ENCODE peak calls at places on chromosomes 2 and 18, in six cellular contexts. One of them, this sample, is unnamed. For H3K4me1, the result is how much of the 10 kb centered on the place peaks cover.

GRCh38 chr2:179677148-179677688 is 184.2 kb downstream of the ZNF385B start:
- DNase-seq in PC-3: peak
- DNase-seq in neural progenitor cell: no peak
- DNase-seq in GM12878: no peak
- DNase-seq in GM23248: peak
- DNase-seq in mammary epithelial cell: no peak
- DNase-seq in this sample: no peak

GRCh38 chr2:148812306-148812705 is 62.7 kb upstream of the KIF5C start:
- DNase-seq in neural progenitor cell: no peak
- DNase-seq in GM23248: peak
- DNase-seq in mammary epithelial cell: peak
- DNase-seq in GM12878: no peak
- DNase-seq in PC-3: peak
- DNase-seq in this sample: no peak

GRCh38 chr2:147108553-147108952 is 736.3 kb upstream of the ACVR2A start:
- DNase-seq in GM12878: no peak
- DNase-seq in neural progenitor cell: no peak
- DNase-seq in PC-3: peak
- DNase-seq in mammary epithelial cell: no peak
- DNase-seq in GM23248: peak
- DNase-seq in this sample: no peak

GRCh38 chr2:216216951-216217903 is 108.1 kb downstream of the XRCC5 start:
- DNase-seq in GM23248: peak
- DNase-seq in PC-3: peak
- DNase-seq in GM12878: no peak
- DNase-seq in neural progenitor cell: no peak
- DNase-seq in mammary epithelial cell: peak
- DNase-seq in this sample: no peak

GRCh38 chr2:109335586-109336266 is 206.7 kb downstream of the SH3RF3 start:
- DNase-seq in GM23248: peak
- DNase-seq in PC-3: peak
- DNase-seq in mammary epithelial cell: peak
- DNase-seq in neural progenitor cell: no peak
- DNase-seq in GM12878: no peak
- DNase-seq in this sample: peak

GRCh38 chr2:205768341-205768740 is 86.0 kb downstream of the NRP2 start:
- DNase-seq in PC-3: no peak
- DNase-seq in neural progenitor cell: no peak
- DNase-seq in GM23248: no peak
- DNase-seq in GM12878: no peak
- DNase-seq in mammary epithelial cell: no peak
- DNase-seq in this sample: no peak

GRCh38 chr2:216017365-216017764 is 4.0 kb upstream of the MREG start:
- DNase-seq in mammary epithelial cell: peak
- DNase-seq in GM23248: peak
- DNase-seq in neural progenitor cell: no peak
- DNase-seq in GM12878: peak
- DNase-seq in PC-3: peak
- DNase-seq in this sample: peak

GRCh38 chr2:99635710-99636431 is 146.1 kb upstream of the REV1 start:
- DNase-seq in PC-3: no peak
- DNase-seq in GM12878: no peak
- DNase-seq in mammary epithelial cell: no peak
- DNase-seq in GM23248: peak
- DNase-seq in neural progenitor cell: no peak
- DNase-seq in this sample: no peak

GRCh38 chr2:121790276-121790956 is 35.0 kb downstream of the TSN start:
- DNase-seq in PC-3: peak
- DNase-seq in neural progenitor cell: no peak
- DNase-seq in GM23248: peak
- DNase-seq in GM12878: no peak
- DNase-seq in mammary epithelial cell: peak
- DNase-seq in this sample: no peak

GRCh38 chr2:104473568-104473967 is 380.3 kb upstream of the POU3F3 start:
- DNase-seq in PC-3: no peak
- DNase-seq in mammary epithelial cell: no peak
- DNase-seq in GM12878: no peak
- DNase-seq in neural progenitor cell: peak
- DNase-seq in GM23248: no peak
- DNase-seq in this sample: no peak

GRCh38 chr2:133286326-133286922 is 281.8 kb downstream of the NCKAP5 start:
- DNase-seq in GM23248: peak
- DNase-seq in GM12878: no peak
- DNase-seq in mammary epithelial cell: peak
- DNase-seq in PC-3: peak
- DNase-seq in neural progenitor cell: no peak
- DNase-seq in this sample: no peak

GRCh38 chr2:57947398-57947797 is 99.2 kb upstream of the VRK2 start:
- DNase-seq in PC-3: peak
- DNase-seq in GM23248: peak
- DNase-seq in neural progenitor cell: no peak
- DNase-seq in mammary epithelial cell: no peak
- DNase-seq in GM12878: no peak
- DNase-seq in this sample: no peak

GRCh38 chr2:17869128-17869527 is 9.3 kb upstream of the KCNS3 start:
- DNase-seq in neural progenitor cell: no peak
- DNase-seq in GM12878: no peak
- DNase-seq in GM23248: peak
- DNase-seq in mammary epithelial cell: peak
- DNase-seq in PC-3: peak
- DNase-seq in this sample: no peak

GRCh38 chr2:10211822-10212438 is 89.4 kb downstream of the RRM2 start:
- DNase-seq in PC-3: no peak
- DNase-seq in GM12878: no peak
- DNase-seq in GM23248: no peak
- DNase-seq in mammary epithelial cell: no peak
- DNase-seq in neural progenitor cell: no peak
- DNase-seq in this sample: no peak

GRCh38 chr2:241215421-241215820 is 26.9 kb downstream of the ANO7 start:
- DNase-seq in PC-3: no peak
- DNase-seq in GM12878: no peak
- DNase-seq in neural progenitor cell: no peak
- DNase-seq in GM23248: no peak
- DNase-seq in mammary epithelial cell: no peak
- DNase-seq in this sample: no peak

GRCh38 chr18:48300463-48300961 is 108.7 kb downstream of the ZBTB7C start:
- DNase-seq in neural progenitor cell: peak
- DNase-seq in GM23248: no peak
- DNase-seq in GM12878: no peak
- DNase-seq in PC-3: peak
- DNase-seq in mammary epithelial cell: peak
- DNase-seq in this sample: peak

GRCh38 chr2:79083846-79084376 is 3.9 kb downstream of the REG1B start:
- DNase-seq in GM23248: no peak
- DNase-seq in PC-3: no peak
- DNase-seq in mammary epithelial cell: no peak
- DNase-seq in GM12878: no peak
- DNase-seq in neural progenitor cell: no peak
- DNase-seq in this sample: no peak

GRCh38 chr2:203427061-203427460 is 98.9 kb downstream of the ABI2 start:
- DNase-seq in GM23248: peak
- DNase-seq in mammary epithelial cell: no peak
- DNase-seq in GM12878: no peak
- DNase-seq in neural progenitor cell: no peak
- DNase-seq in PC-3: peak
- DNase-seq in this sample: no peak

GRCh38 chr18:23688528-23688927 is 725 bp upstream of the LAMA3 start:
- DNase-seq in mammary epithelial cell: no peak
- DNase-seq in neural progenitor cell: no peak
- DNase-seq in GM12878: no peak
- DNase-seq in PC-3: no peak
- DNase-seq in GM23248: no peak
- DNase-seq in this sample: no peak

GRCh38 chr18:23689616-23690504 is 607 bp downstream of the LAMA3 start:
- DNase-seq in PC-3: peak
- DNase-seq in GM23248: no peak
- DNase-seq in GM12878: no peak
- DNase-seq in neural progenitor cell: peak
- DNase-seq in mammary epithelial cell: peak
- DNase-seq in this sample: no peak

GRCh38 chr18:23689031-23689615 is at the start of gene LAMA3:
- DNase-seq in GM12878: no peak
- DNase-seq in GM23248: peak
- DNase-seq in neural progenitor cell: peak
- DNase-seq in mammary epithelial cell: peak
- DNase-seq in PC-3: peak
- DNase-seq in this sample: no peak

GRCh38 chr18:23693849-23694248 is 4.6 kb downstream of the LAMA3 start:
- DNase-seq in PC-3: peak
- DNase-seq in GM12878: no peak
- DNase-seq in mammary epithelial cell: no peak
- DNase-seq in neural progenitor cell: no peak
- DNase-seq in GM23248: no peak
- DNase-seq in this sample: no peak

GRCh38 chr18:23690505-23691068 is 1.3 kb downstream of the LAMA3 start:
- DNase-seq in GM12878: no peak
- DNase-seq in neural progenitor cell: peak
- DNase-seq in mammary epithelial cell: no peak
- DNase-seq in PC-3: peak
- DNase-seq in GM23248: no peak
- DNase-seq in this sample: no peak
- TF ChIP-seq EZH2 in GM12878: no peak
- TF ChIP-seq EZH2 in neural progenitor cell: no peak
- TF ChIP-seq EZH2 in mammary epithelial cell: no peak
- TF ChIP-seq EZH2 in PC-3: no peak
- TF ChIP-seq EZH2 in GM23248: no peak
- TF ChIP-seq EZH2 in this sample: no peak

DNA sequence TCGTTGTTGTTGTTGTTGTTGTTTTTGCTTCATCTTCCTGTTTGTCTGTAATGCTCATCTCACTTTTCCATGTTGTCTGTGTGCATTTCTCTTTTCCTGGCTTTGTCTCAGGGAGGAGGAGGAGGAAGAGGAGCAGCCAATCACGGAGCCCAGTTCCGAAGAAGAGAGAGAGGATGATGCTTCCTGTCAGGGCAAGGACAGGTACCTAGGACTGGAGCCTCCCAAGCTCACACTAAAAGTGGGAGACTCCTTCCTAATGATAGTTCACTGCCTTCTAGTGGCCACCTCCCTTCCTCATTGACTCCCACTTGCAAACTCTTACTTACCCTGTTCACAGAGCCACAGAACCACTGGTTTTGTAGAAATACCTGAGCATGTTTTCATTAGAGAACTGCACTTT is 179.6 kb downstream of the TPGS2 start:
- DNase-seq in mammary epithelial cell: no peak
- DNase-seq in neural progenitor cell: no peak
- DNase-seq in PC-3: no peak
- DNase-seq in GM23248: no peak
- DNase-seq in GM12878: no peak
- DNase-seq in this sample: no peak
- H3K9ac ChIP-seq in mammary epithelial cell: no peak
- H3K9ac ChIP-seq in neural progenitor cell: no peak
- H3K9ac ChIP-seq in PC-3: no peak
- H3K9ac ChIP-seq in GM23248: no peak
- H3K9ac ChIP-seq in GM12878: no peak
- H3K9ac ChIP-seq in this sample: no peak

DNA sequence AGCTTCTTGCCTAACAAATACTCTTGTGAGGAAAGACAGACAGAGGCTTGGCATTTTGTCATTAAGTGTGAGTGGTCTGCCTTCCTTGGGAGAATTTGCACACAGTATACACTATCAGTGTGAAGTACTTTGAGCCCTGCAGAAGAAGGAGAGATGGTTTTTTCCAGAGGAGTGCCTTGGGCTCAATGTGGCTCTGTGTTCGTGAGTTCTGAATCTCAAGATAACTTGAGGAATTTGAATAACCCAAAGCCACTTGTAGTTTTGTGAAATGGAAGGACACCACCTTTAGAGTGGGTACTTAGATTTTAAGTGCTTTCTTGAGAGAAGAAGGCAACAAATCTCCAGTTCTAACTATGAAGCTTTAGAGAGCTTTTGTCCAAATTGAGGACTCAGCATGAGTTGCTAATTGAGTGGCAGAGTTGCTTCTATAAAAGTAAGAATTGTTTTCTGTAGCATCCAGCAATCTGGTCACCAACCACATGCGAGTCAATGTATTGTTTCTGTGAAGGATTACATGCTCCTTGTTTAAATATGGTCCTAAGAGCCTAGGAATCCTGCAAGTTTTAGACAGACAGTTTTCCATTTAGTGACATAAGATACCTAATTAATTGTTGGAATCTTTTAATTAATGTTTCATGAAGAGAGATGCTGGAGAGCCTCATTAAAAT is 68.3 kb downstream of the BABAM2 start:
- DNase-seq in GM12878: no peak
- DNase-seq in mammary epithelial cell: peak
- DNase-seq in PC-3: peak
- DNase-seq in GM23248: peak
- DNase-seq in neural progenitor cell: peak
- DNase-seq in this sample: no peak
- H3K4me1 ChIP-seq in GM12878: under half
- H3K4me1 ChIP-seq in mammary epithelial cell: half or more
- H3K4me1 ChIP-seq in PC-3: half or more
- H3K4me1 ChIP-seq in GM23248: half or more
- H3K4me1 ChIP-seq in neural progenitor cell: under half
- H3K4me1 ChIP-seq in this sample: half or more

GRCh38 chr18:7117390-7118355 is at the start of gene LAMA1:
- DNase-seq in PC-3: no peak
- DNase-seq in neural progenitor cell: peak
- DNase-seq in mammary epithelial cell: no peak
- DNase-seq in GM23248: peak
- DNase-seq in GM12878: no peak
- DNase-seq in this sample: no peak
- TF ChIP-seq EZH2 in PC-3: peak
- TF ChIP-seq EZH2 in neural progenitor cell: peak
- TF ChIP-seq EZH2 in mammary epithelial cell: no peak
- TF ChIP-seq EZH2 in GM23248: no peak
- TF ChIP-seq EZH2 in GM12878: no peak
- TF ChIP-seq EZH2 in this sample: no peak

GRCh38 chr2:39141346-39142011 is 20.6 kb upstream of the SOS1 start:
- DNase-seq in GM12878: no peak
- DNase-seq in PC-3: peak
- DNase-seq in GM23248: peak
- DNase-seq in mammary epithelial cell: no peak
- DNase-seq in neural progenitor cell: peak
- DNase-seq in this sample: no peak
- H3K9ac ChIP-seq in GM12878: no peak
- H3K9ac ChIP-seq in PC-3: no peak
- H3K9ac ChIP-seq in GM23248: no peak
- H3K9ac ChIP-seq in mammary epithelial cell: no peak
- H3K9ac ChIP-seq in neural progenitor cell: no peak
- H3K9ac ChIP-seq in this sample: no peak

GRCh38 chr2:160354677-160355076 is 138.9 kb downstream of the RBMS1 start:
- DNase-seq in PC-3: no peak
- DNase-seq in neural progenitor cell: no peak
- DNase-seq in GM23248: no peak
- DNase-seq in mammary epithelial cell: no peak
- DNase-seq in GM12878: no peak
- DNase-seq in this sample: no peak
- H3K4me1 ChIP-seq in PC-3: half or more
- H3K4me1 ChIP-seq in neural progenitor cell: under half
- H3K4me1 ChIP-seq in GM23248: half or more
- H3K4me1 ChIP-seq in mammary epithelial cell: under half
- H3K4me1 ChIP-seq in GM12878: under half
- H3K4me1 ChIP-seq in this sample: under half

GRCh38 chr18:50193796-50194622 is 938 bp downstream of the MYO5B start:
- DNase-seq in neural progenitor cell: peak
- DNase-seq in GM12878: no peak
- DNase-seq in PC-3: peak
- DNase-seq in mammary epithelial cell: no peak
- DNase-seq in GM23248: no peak
- DNase-seq in this sample: no peak
- TF ChIP-seq EZH2 in neural progenitor cell: peak
- TF ChIP-seq EZH2 in GM12878: no peak
- TF ChIP-seq EZH2 in PC-3: no peak
- TF ChIP-seq EZH2 in mammary epithelial cell: no peak
- TF ChIP-seq EZH2 in GM23248: peak
- TF ChIP-seq EZH2 in this sample: no peak